ENCODE peak calls at places on chromosomes 13 and 19, in six cellular contexts. V is fibroblast of the conjunctiva, S is amniotic epithelial cell, B is AG08396, Z is ELR, P is HFFc6. H is an unnamed sample.

GRCh38 chr19:20660473-20660872 is 898 bp downstream of the ZNF626 start:
- DNase-seq in V (no peak), S (no peak), B (no peak), Z (no peak), P (no peak), H (no peak)

GRCh38 chr19:49977846-49978245 is 16.9 kb upstream of the SIGLEC11 start:
- DNase-seq in V (no peak), S (no peak), B (no peak), Z (no peak), P (no peak), H (no peak)

GRCh38 chr19:39542198-39542597 is 2.2 kb upstream of the EID2 start:
- DNase-seq in V (no peak), S (no peak), B (no peak), Z (no peak), P (no peak), H (no peak)

GRCh38 chr19:43438291-43439162 is 23.8 kb downstream of the TEX101 start:
- DNase-seq in V (peak), S (peak), B (peak), Z (peak), P (peak), H (peak)

GRCh38 chr19:30169196-30169900 is 202.8 kb upstream of the ZNF536 start:
- DNase-seq in V (no peak), S (no peak), B (no peak), Z (no peak), P (no peak), H (no peak)

GRCh38 chr13:39503048-39503447 is 99.9 kb downstream of the LHFPL6 start:
- DNase-seq in V (no peak), S (no peak), B (no peak), Z (no peak), P (no peak), H (no peak)

GRCh38 chr13:77919351-77920294 is 992 bp upstream of the EDNRB start:
- DNase-seq in V (no peak), S (peak), B (peak), Z (peak), P (no peak), H (no peak)

GRCh38 chr19:22919946-22920345 is 83.0 kb downstream of the ZNF728 start:
- DNase-seq in V (no peak), S (no peak), B (no peak), Z (no peak), P (no peak), H (no peak)

GRCh38 chr13:58397596-58398387 is 766.2 kb downstream of the PCDH17 start:
- DNase-seq in V (no peak), S (no peak), B (no peak), Z (no peak), P (no peak), H (no peak)

GRCh38 chr19:52351512-52351911 is 15.5 kb downstream of the ZNF610 start:
- DNase-seq in V (no peak), S (no peak), B (no peak), Z (no peak), P (no peak), H (no peak)

GRCh38 chr19:21143428-21143827 is 1.6 kb downstream of the ZNF431 start:
- DNase-seq in V (no peak), S (no peak), B (no peak), Z (no peak), P (no peak), H (no peak)

GRCh38 chr19:2540646-2541454 is 64.9 kb downstream of the GADD45B start:
- DNase-seq in V (peak), S (peak), B (peak), Z (peak), P (peak), H (peak)

GRCh38 chr13:104869501-104869900 is 1666.0 kb downstream of the EFNB2 start:
- DNase-seq in V (no peak), S (peak), B (no peak), Z (peak), P (no peak), H (no peak)

GRCh38 chr13:113465241-113465640 is 12.0 kb upstream of the ADPRHL1 start:
- DNase-seq in V (no peak), S (no peak), B (no peak), Z (no peak), P (no peak), H (no peak)

GRCh38 chr13:104057851-104058250 is 991.6 kb upstream of the SLC10A2 start:
- DNase-seq in V (no peak), S (peak), B (no peak), Z (peak), P (no peak), H (peak)

GRCh38 chr13:24688901-24689300 is 8.7 kb downstream of the ATP12A start:
- DNase-seq in V (no peak), S (no peak), B (no peak), Z (no peak), P (no peak), H (no peak)

GRCh38 chr13:107457686-107458085 is 757.6 kb downstream of the LIG4 start:
- DNase-seq in V (no peak), S (no peak), B (no peak), Z (no peak), P (no peak), H (no peak)

GRCh38 chr13:36088463-36088862 is 42.7 kb downstream of the DCLK1 start:
- DNase-seq in V (no peak), S (no peak), B (no peak), Z (no peak), P (no peak), H (no peak)

GRCh38 chr19:5949792-5950305 is 28.1 kb downstream of the RANBP3 start:
- DNase-seq in V (no peak), S (no peak), B (no peak), Z (no peak), P (no peak), H (no peak)

GRCh38 chr19:49450405-49450804 is 1.2 kb downstream of the PIH1D1 start:
- DNase-seq in V (no peak), S (no peak), B (no peak), Z (no peak), P (no peak), H (no peak)

GRCh38 chr19:45650722-45651121 is 11.5 kb upstream of the EML2 start:
- DNase-seq in V (no peak), S (no peak), B (no peak), Z (no peak), P (no peak), H (no peak)

GRCh38 chr13:28528848-28529247 is 33.9 kb upstream of the FLT1 start:
- DNase-seq in V (no peak), S (no peak), B (no peak), Z (peak), P (no peak), H (peak)

GRCh38 chr13:52600666-52601065 is 41.6 kb upstream of the HNRNPA1L2 start:
- DNase-seq in V (no peak), S (no peak), B (no peak), Z (no peak), P (no peak), H (no peak)

GRCh38 chr13:104534847-104535246 is 1468.6 kb upstream of the SLC10A2 start:
- DNase-seq in V (no peak), S (no peak), B (no peak), Z (peak), P (no peak), H (peak)

GRCh38 chr19:13538854-13539253 is 32.6 kb upstream of the CACNA1A start:
- DNase-seq in V (no peak), S (no peak), B (no peak), Z (no peak), P (no peak), H (no peak)

GRCh38 chr13:36344886-36345437 is 1.2 kb downstream of the SPART start:
- DNase-seq in V (no peak), S (peak), B (no peak), Z (peak), P (no peak), H (peak)

GRCh38 chr13:97226788-97227627 is 4.9 kb downstream of the MBNL2 start:
- DNase-seq in V (no peak), S (peak), B (no peak), Z (no peak), P (no peak), H (peak)

GRCh38 chr19:53092723-53093122 is 10.5 kb downstream of the ZNF160 start:
- DNase-seq in V (no peak), S (no peak), B (no peak), Z (no peak), P (no peak), H (no peak)

GRCh38 chr19:55370305-55370988 is at the start of gene IL11:
- DNase-seq in V (no peak), S (peak), B (peak), Z (peak), P (peak), H (peak)

GRCh38 chr19:30221176-30221575 is 151.0 kb upstream of the ZNF536 start:
- DNase-seq in V (no peak), S (no peak), B (no peak), Z (no peak), P (no peak), H (no peak)

GRCh38 chr19:45485301-45486077 is 11.4 kb downstream of the RTN2 start:
- DNase-seq in V (peak), S (peak), B (peak), Z (peak), P (peak), H (peak)

GRCh38 chr19:39169143-39169810 is 27.5 kb upstream of the NCCRP1 start:
- DNase-seq in V (no peak), S (no peak), B (no peak), Z (no peak), P (no peak), H (no peak)

GRCh38 chr19:56837892-56838679 is 2.4 kb downstream of the PEG3 start:
- DNase-seq in V (peak), S (peak), B (no peak), Z (no peak), P (no peak), H (no peak)

GRCh38 chr19:57362419-57362818 is 932 bp upstream of the TRAPPC2B start:
- DNase-seq in V (no peak), S (no peak), B (no peak), Z (no peak), P (no peak), H (no peak)

GRCh38 chr19:34578751-34579150 is 97.2 kb downstream of the WTIP start:
- DNase-seq in V (no peak), S (no peak), B (no peak), Z (no peak), P (no peak), H (no peak)

GRCh38 chr13:104008075-104008474 is 941.9 kb upstream of the SLC10A2 start:
- DNase-seq in V (no peak), S (peak), B (no peak), Z (no peak), P (no peak), H (no peak)

H was measured in A172.